ENCODE peak calls at places on chromosomes 6 and 20, in seven cellular contexts. H, Q, U, G, D, E and W are unnamed samples.

GRCh38 chr6:168715643-168716481 is 274.9 kb downstream of the SMOC2 start:
- DNase-seq in E (no peak), Q (no peak), G (no peak), H (no peak), D (no peak), U (no peak), W (no peak)

GRCh38 chr6:139349464-139350020 is 24.9 kb downstream of the CITED2 start:
- DNase-seq in D (no peak), H (no peak), G (no peak), U (no peak), E (no peak), Q (no peak), W (no peak)

GRCh38 chr6:170074435-170074834 is 216.4 kb downstream of the DLL1 start:
- DNase-seq in G (no peak), E (no peak), Q (no peak), D (no peak), U (no peak), H (no peak), W (no peak)

GRCh38 chr6:155123520-155123919 is 128.4 kb downstream of the TIAM2 start:
- DNase-seq in U (no peak), D (no peak), E (no peak), Q (no peak), H (no peak), G (no peak), W (no peak)

GRCh38 chr6:166672624-166673165 is 45.6 kb upstream of the RPS6KA2 start:
- DNase-seq in Q (no peak), H (no peak), U (no peak), G (no peak), E (no peak), D (no peak), W (no peak)

GRCh38 chr20:48817367-48818030 is 10.3 kb downstream of the PREX1 start:
- DNase-seq in H (no peak), Q (no peak), U (no peak), D (no peak), E (no peak), G (no peak), W (no peak)

GRCh38 chr20:32660661-32661060 is 13.1 kb downstream of the C20orf203 start:
- DNase-seq in G (no peak), D (no peak), Q (no peak), U (no peak), H (no peak), E (no peak), W (no peak)

GRCh38 chr6:100116409-100117194 is 122.6 kb upstream of the MCHR2 start:
- DNase-seq in D (peak; percentile 71), H (peak; percentile 83), Q (peak; percentile 74), E (peak; percentile 81), U (no peak), G (peak; percentile 47), W (peak; percentile 28)

GRCh38 chr6:161584051-161584450 is 310.2 kb upstream of the AGPAT4 start:
- DNase-seq in Q (peak; percentile 38), D (no peak), H (peak; percentile 10), U (no peak), E (peak; percentile 4), G (no peak), W (no peak)

GRCh38 chr6:71452709-71453108 is 164.1 kb downstream of the OGFRL1 start:
- DNase-seq in D (no peak), G (no peak), E (no peak), H (no peak), U (no peak), Q (no peak), W (no peak)